ENCODE peak calls at places on chromosomes 6 and 20, in five cellular contexts. U, B, D, R and Y are unnamed samples.

GRCh38 chr6:26205161-26205624 is 118.0 kb downstream of the HFE start:
- DNase-seq in U (peak), R (peak), B (peak), D (peak), Y (no peak)

GRCh38 chr6:38264605-38265004 is 375.1 kb downstream of the BTBD9 start:
- DNase-seq in U (no peak), R (peak), D (no peak), B (no peak), Y (no peak)

GRCh38 chr6:54813901-54814300 is 32.7 kb upstream of the FAM83B start:
- DNase-seq in D (no peak), R (no peak), U (peak), B (no peak), Y (no peak)

GRCh38 chr6:105363100-105363754 is 39.7 kb downstream of the PREP start:
- DNase-seq in D (no peak), B (no peak), R (peak), U (peak), Y (no peak)

GRCh38 chr6:165096868-165097267 is 212.5 kb downstream of the C6orf118 start:
- DNase-seq in U (no peak), R (no peak), D (no peak), B (no peak), Y (no peak)

GRCh38 chr20:24027229-24027628 is 38.6 kb upstream of the GGTLC1 start:
- DNase-seq in D (peak), U (no peak), B (no peak), R (no peak), Y (no peak)

GRCh38 chr6:89895273-89895874 is 1.1 kb downstream of the GJA10 start:
- DNase-seq in B (no peak), D (no peak), U (peak), R (no peak), Y (no peak)

GRCh38 chr6:77326711-77327110 is 136.6 kb downstream of the HTR1B start:
- DNase-seq in U (no peak), R (no peak), B (no peak), D (no peak), Y (no peak)

GRCh38 chr20:2236266-2236665 is 59.5 kb upstream of the TGM3 start:
- DNase-seq in R (no peak), U (peak), D (no peak), B (no peak), Y (no peak)

GRCh38 chr6:81589465-81590313 is 162.8 kb downstream of the TENT5A start:
- DNase-seq in U (no peak), R (no peak), B (no peak), D (no peak), Y (no peak)

GRCh38 chr6:41277644-41278043 is 8.8 kb downstream of the TREM1 start:
- DNase-seq in D (no peak), B (no peak), R (no peak), U (no peak), Y (no peak)

GRCh38 chr20:60791823-60792222 is 460.2 kb upstream of the CDH4 start:
- DNase-seq in R (no peak), B (no peak), D (no peak), U (no peak), Y (no peak)

GRCh38 chr6:108689279-108690161 is 128.8 kb downstream of the FOXO3 start:
- DNase-seq in B (no peak), D (peak), U (peak), R (peak), Y (no peak)

GRCh38 chr6:168877821-168878282 is 375.8 kb downstream of the THBS2 start:
- DNase-seq in R (no peak), U (peak), D (no peak), B (no peak), Y (no peak)

GRCh38 chr6:155275808-155276480 is 12.1 kb downstream of the CLDN20 start:
- DNase-seq in R (no peak), D (no peak), U (no peak), B (no peak), Y (no peak)

GRCh38 chr6:155417454-155417853 is 38.2 kb downstream of the NOX3 start:
- DNase-seq in R (no peak), D (no peak), U (peak), B (no peak), Y (no peak)

GRCh38 chr20:40956926-40957760 is 71.5 kb upstream of the TOP1 start:
- DNase-seq in D (no peak), B (no peak), U (no peak), R (no peak), Y (no peak)

GRCh38 chr20:3239026-3239866 is at the start of gene SLC4A11:
- DNase-seq in B (peak), R (no peak), U (peak), D (no peak), Y (no peak)

GRCh38 chr6:1190361-1190760 is 121.5 kb upstream of the FOXQ1 start:
- DNase-seq in U (peak), B (no peak), R (peak), D (no peak), Y (no peak)

GRCh38 chr20:1803216-1804128 is 91.7 kb upstream of the SIRPA start:
- DNase-seq in R (no peak), U (peak), D (peak), B (peak), Y (peak)

GRCh38 chr6:99119109-99120031 is 171.6 kb upstream of the FBXL4 start:
- DNase-seq in D (no peak), R (peak), B (peak), U (peak), Y (no peak)